ENCODE peak calls at places on chromosomes 6 and 20, in seven cellular contexts. One of them, this sample, is unnamed.

GRCh38 chr6:44041461-44042260 is 85.6 kb downstream of the MRPL14 start:
- DNase-seq in HFF-Myc: peak
- DNase-seq in psoas muscle: peak
- DNase-seq in CD4-positive, alpha-beta T cell: no peak
- DNase-seq in osteocyte: no peak
- DNase-seq in GM20000: no peak
- DNase-seq in AG09309: peak
- DNase-seq in this sample: no peak

GRCh38 chr6:33724281-33725023 is 13.0 kb upstream of the UQCC2 start:
- DNase-seq in HFF-Myc: no peak
- DNase-seq in psoas muscle: no peak
- DNase-seq in CD4-positive, alpha-beta T cell: no peak
- DNase-seq in osteocyte: no peak
- DNase-seq in GM20000: no peak
- DNase-seq in AG09309: no peak
- DNase-seq in this sample: no peak

GRCh38 chr6:157045831-157046454 is 268.8 kb downstream of the ARID1B start:
- DNase-seq in HFF-Myc: peak
- DNase-seq in psoas muscle: no peak
- DNase-seq in CD4-positive, alpha-beta T cell: no peak
- DNase-seq in osteocyte: no peak
- DNase-seq in GM20000: no peak
- DNase-seq in AG09309: no peak
- DNase-seq in this sample: no peak

GRCh38 chr6:32082951-32083350 is 26.2 kb downstream of the TNXB start:
- DNase-seq in HFF-Myc: no peak
- DNase-seq in psoas muscle: peak
- DNase-seq in CD4-positive, alpha-beta T cell: no peak
- DNase-seq in osteocyte: no peak
- DNase-seq in GM20000: no peak
- DNase-seq in AG09309: peak
- DNase-seq in this sample: peak

GRCh38 chr6:34205466-34205865 is 31.2 kb upstream of the HMGA1 start:
- DNase-seq in HFF-Myc: no peak
- DNase-seq in psoas muscle: no peak
- DNase-seq in CD4-positive, alpha-beta T cell: no peak
- DNase-seq in osteocyte: no peak
- DNase-seq in GM20000: no peak
- DNase-seq in AG09309: no peak
- DNase-seq in this sample: peak

GRCh38 chr6:39700362-39700761 is 24.8 kb downstream of the KIF6 start:
- DNase-seq in HFF-Myc: no peak
- DNase-seq in psoas muscle: no peak
- DNase-seq in CD4-positive, alpha-beta T cell: no peak
- DNase-seq in osteocyte: no peak
- DNase-seq in GM20000: no peak
- DNase-seq in AG09309: no peak
- DNase-seq in this sample: no peak

GRCh38 chr6:124924333-124924759 is 37.9 kb upstream of the RNF217 start:
- DNase-seq in HFF-Myc: no peak
- DNase-seq in psoas muscle: no peak
- DNase-seq in CD4-positive, alpha-beta T cell: no peak
- DNase-seq in osteocyte: no peak
- DNase-seq in GM20000: no peak
- DNase-seq in AG09309: peak
- DNase-seq in this sample: no peak

GRCh38 chr6:108667984-108668383 is 107.3 kb downstream of the FOXO3 start:
- DNase-seq in HFF-Myc: no peak
- DNase-seq in psoas muscle: no peak
- DNase-seq in CD4-positive, alpha-beta T cell: no peak
- DNase-seq in osteocyte: no peak
- DNase-seq in GM20000: no peak
- DNase-seq in AG09309: no peak
- DNase-seq in this sample: no peak

GRCh38 chr6:37354526-37355384 is 972 bp downstream of the RNF8 start:
- DNase-seq in HFF-Myc: no peak
- DNase-seq in psoas muscle: peak
- DNase-seq in CD4-positive, alpha-beta T cell: peak
- DNase-seq in osteocyte: peak
- DNase-seq in GM20000: peak
- DNase-seq in AG09309: no peak
- DNase-seq in this sample: no peak

GRCh38 chr20:44610313-44610965 is 28.1 kb downstream of the PKIG start:
- DNase-seq in HFF-Myc: no peak
- DNase-seq in psoas muscle: no peak
- DNase-seq in CD4-positive, alpha-beta T cell: peak
- DNase-seq in osteocyte: no peak
- DNase-seq in GM20000: no peak
- DNase-seq in AG09309: no peak
- DNase-seq in this sample: no peak

GRCh38 chr20:46720776-46721425 is 11.5 kb downstream of the SLC2A10 start:
- DNase-seq in HFF-Myc: no peak
- DNase-seq in psoas muscle: no peak
- DNase-seq in CD4-positive, alpha-beta T cell: no peak
- DNase-seq in osteocyte: no peak
- DNase-seq in GM20000: no peak
- DNase-seq in AG09309: no peak
- DNase-seq in this sample: no peak

GRCh38 chr6:47348316-47348863 is 38.7 kb upstream of the TNFRSF21 start:
- DNase-seq in HFF-Myc: no peak
- DNase-seq in psoas muscle: no peak
- DNase-seq in CD4-positive, alpha-beta T cell: no peak
- DNase-seq in osteocyte: no peak
- DNase-seq in GM20000: no peak
- DNase-seq in AG09309: no peak
- DNase-seq in this sample: no peak

GRCh38 chr6:111129003-111129402 is 41.7 kb downstream of the SLC16A10 start:
- DNase-seq in HFF-Myc: no peak
- DNase-seq in psoas muscle: peak
- DNase-seq in CD4-positive, alpha-beta T cell: no peak
- DNase-seq in osteocyte: no peak
- DNase-seq in GM20000: no peak
- DNase-seq in AG09309: no peak
- DNase-seq in this sample: no peak

GRCh38 chr20:58308290-58308679 is 1.2 kb upstream of the RAB22A start:
- DNase-seq in HFF-Myc: no peak
- DNase-seq in psoas muscle: no peak
- DNase-seq in CD4-positive, alpha-beta T cell: peak
- DNase-seq in osteocyte: no peak
- DNase-seq in GM20000: no peak
- DNase-seq in AG09309: no peak
- DNase-seq in this sample: no peak

GRCh38 chr6:138157986-138158638 is 3.6 kb upstream of the ARFGEF3 start:
- DNase-seq in HFF-Myc: no peak
- DNase-seq in psoas muscle: no peak
- DNase-seq in CD4-positive, alpha-beta T cell: no peak
- DNase-seq in osteocyte: no peak
- DNase-seq in GM20000: no peak
- DNase-seq in AG09309: no peak
- DNase-seq in this sample: no peak

GRCh38 chr6:95128439-95128838 is 448.9 kb upstream of the MANEA start:
- DNase-seq in HFF-Myc: no peak
- DNase-seq in psoas muscle: no peak
- DNase-seq in CD4-positive, alpha-beta T cell: no peak
- DNase-seq in osteocyte: no peak
- DNase-seq in GM20000: no peak
- DNase-seq in AG09309: no peak
- DNase-seq in this sample: no peak

GRCh38 chr6:95133578-95133977 is 443.8 kb upstream of the MANEA start:
- DNase-seq in HFF-Myc: no peak
- DNase-seq in psoas muscle: no peak
- DNase-seq in CD4-positive, alpha-beta T cell: no peak
- DNase-seq in osteocyte: no peak
- DNase-seq in GM20000: no peak
- DNase-seq in AG09309: no peak
- DNase-seq in this sample: no peak
- TF ChIP-seq CTCF in HFF-Myc: no peak
- TF ChIP-seq CTCF in psoas muscle: no peak
- TF ChIP-seq CTCF in CD4-positive, alpha-beta T cell: no peak
- TF ChIP-seq CTCF in osteocyte: no peak
- TF ChIP-seq CTCF in GM20000: no peak
- TF ChIP-seq CTCF in AG09309: no peak
- TF ChIP-seq CTCF in this sample: no peak

GRCh38 chr6:36098253-36098919 is 31.9 kb upstream of the MAPK13 start:
- DNase-seq in HFF-Myc: no peak
- DNase-seq in psoas muscle: no peak
- DNase-seq in CD4-positive, alpha-beta T cell: no peak
- DNase-seq in osteocyte: no peak
- DNase-seq in GM20000: no peak
- DNase-seq in AG09309: no peak
- DNase-seq in this sample: no peak

GRCh38 chr6:36098920-36099647 is 31.2 kb upstream of the MAPK13 start:
- DNase-seq in HFF-Myc: no peak
- DNase-seq in psoas muscle: no peak
- DNase-seq in CD4-positive, alpha-beta T cell: no peak
- DNase-seq in osteocyte: no peak
- DNase-seq in GM20000: no peak
- DNase-seq in AG09309: no peak
- DNase-seq in this sample: no peak

GRCh38 chr6:36094238-36094637 is 36.1 kb upstream of the MAPK13 start:
- DNase-seq in HFF-Myc: no peak
- DNase-seq in psoas muscle: no peak
- DNase-seq in CD4-positive, alpha-beta T cell: no peak
- DNase-seq in osteocyte: no peak
- DNase-seq in GM20000: no peak
- DNase-seq in AG09309: no peak
- DNase-seq in this sample: no peak

GRCh38 chr6:36094786-36095496 is 35.4 kb upstream of the MAPK13 start:
- DNase-seq in HFF-Myc: peak
- DNase-seq in psoas muscle: peak
- DNase-seq in CD4-positive, alpha-beta T cell: peak
- DNase-seq in osteocyte: peak
- DNase-seq in GM20000: peak
- DNase-seq in AG09309: peak
- DNase-seq in this sample: peak

DNA sequence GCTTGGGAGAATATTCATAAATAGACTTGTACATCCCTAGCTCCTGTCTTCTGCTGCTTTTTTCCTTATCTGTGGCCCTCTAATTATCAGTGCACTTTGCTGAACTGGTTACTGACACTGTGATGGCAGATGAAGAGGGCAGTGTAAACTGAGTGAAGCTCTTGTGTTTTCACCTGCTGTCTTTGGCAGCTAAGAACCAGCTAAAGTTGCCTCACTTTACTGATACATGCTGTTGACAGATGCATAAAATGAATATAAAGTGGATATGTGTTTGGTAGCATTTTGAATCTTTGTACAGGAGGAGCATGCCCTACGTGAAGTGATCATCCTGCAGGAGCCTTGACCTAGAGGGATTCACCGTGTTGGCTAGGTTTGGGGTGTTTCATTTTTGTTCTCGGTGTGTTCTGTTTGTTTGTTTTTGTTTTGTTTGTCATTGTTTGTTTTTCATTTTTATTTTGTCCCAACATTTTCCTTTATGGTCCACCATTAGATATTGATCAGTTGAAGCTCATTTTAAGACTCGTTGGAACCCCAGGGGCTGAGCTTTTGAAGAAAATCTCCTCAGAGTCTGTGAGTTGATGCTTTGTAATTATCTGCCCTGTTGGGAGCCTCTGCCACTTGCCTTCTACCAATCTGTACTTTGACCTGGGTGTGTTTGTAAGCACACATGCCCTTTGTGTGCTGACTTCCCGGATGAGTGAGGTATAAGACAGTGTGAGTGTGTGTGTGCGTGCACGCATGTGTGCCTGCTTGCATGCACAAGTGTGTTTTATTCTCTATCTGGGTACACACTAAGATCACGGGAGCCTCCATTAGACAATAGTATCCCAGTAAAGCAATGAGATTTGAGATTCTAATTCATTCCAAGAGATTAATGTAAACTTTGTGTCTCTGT is 34.6 kb upstream of the MAPK13 start:
- DNase-seq in HFF-Myc: no peak
- DNase-seq in psoas muscle: no peak
- DNase-seq in CD4-positive, alpha-beta T cell: no peak
- DNase-seq in osteocyte: no peak
- DNase-seq in GM20000: no peak
- DNase-seq in AG09309: no peak
- DNase-seq in this sample: no peak
- TF ChIP-seq CTCF in HFF-Myc: no peak
- TF ChIP-seq CTCF in psoas muscle: no peak
- TF ChIP-seq CTCF in CD4-positive, alpha-beta T cell: peak
- TF ChIP-seq CTCF in osteocyte: peak
- TF ChIP-seq CTCF in GM20000: no peak
- TF ChIP-seq CTCF in AG09309: no peak
- TF ChIP-seq CTCF in this sample: peak

DNA sequence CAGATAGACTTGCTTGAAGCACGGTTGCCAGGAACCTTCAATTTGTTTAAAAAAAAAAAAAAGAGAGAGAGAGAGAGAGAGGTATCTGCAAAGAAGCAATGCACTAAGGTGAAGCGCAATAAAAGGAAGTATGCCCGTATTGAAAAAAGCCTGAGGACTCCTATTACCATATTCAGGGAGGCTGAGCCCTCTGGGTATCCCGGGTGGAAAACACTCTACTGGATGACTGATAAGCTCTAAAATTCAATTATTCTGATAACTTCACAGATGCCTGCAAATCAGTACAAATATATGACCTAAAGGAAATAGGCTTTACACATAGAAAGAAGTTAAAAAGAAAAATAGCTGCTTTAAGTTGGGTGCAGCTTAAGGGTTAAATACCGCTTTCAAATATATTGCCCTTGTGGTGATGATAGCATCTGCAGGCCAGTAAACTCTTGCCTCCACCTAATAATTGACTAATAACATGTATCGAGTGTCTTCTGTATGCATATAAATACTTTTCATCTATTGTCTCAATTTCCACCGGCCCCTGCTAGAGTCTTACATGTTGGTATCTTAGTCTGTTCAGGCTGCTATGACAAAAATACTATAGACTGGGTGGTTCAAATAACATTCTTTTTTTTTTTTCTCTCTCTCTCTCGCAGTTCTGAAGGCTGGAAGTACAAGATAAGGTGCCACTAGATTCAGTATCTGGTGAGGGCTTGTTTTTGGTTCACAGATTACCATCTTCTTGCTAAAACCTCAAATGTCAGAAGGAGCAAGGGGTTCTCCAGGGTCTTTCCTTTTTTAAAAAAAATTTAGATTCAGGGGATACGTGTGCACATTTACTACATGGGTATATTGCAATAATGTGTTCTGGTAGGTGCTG is 187.4 kb upstream of the JARID2 start:
- DNase-seq in HFF-Myc: no peak
- DNase-seq in psoas muscle: no peak
- DNase-seq in CD4-positive, alpha-beta T cell: no peak
- DNase-seq in osteocyte: no peak
- DNase-seq in GM20000: no peak
- DNase-seq in AG09309: no peak
- DNase-seq in this sample: no peak
- TF ChIP-seq CTCF in HFF-Myc: no peak
- TF ChIP-seq CTCF in psoas muscle: no peak
- TF ChIP-seq CTCF in CD4-positive, alpha-beta T cell: no peak
- TF ChIP-seq CTCF in osteocyte: no peak
- TF ChIP-seq CTCF in GM20000: no peak
- TF ChIP-seq CTCF in AG09309: no peak
- TF ChIP-seq CTCF in this sample: no peak

DNA sequence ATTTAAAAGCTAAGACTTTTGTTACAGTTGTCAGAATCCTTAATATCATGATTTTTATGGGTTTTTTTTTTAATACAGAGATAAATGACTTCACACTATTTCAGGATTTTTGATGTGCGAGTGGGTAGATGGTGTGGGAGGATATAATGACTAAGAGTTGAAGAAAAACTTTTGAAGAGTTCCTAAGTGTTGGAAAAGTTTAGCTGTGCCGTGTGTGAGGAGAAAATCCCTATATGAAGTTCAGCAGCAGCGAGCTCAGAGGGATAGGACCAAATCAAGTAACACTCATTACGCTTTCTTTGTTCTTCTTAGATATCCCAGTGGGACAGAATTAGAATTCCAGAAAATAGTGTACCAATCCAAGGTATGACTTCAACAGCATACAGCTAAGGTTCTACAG is 34.1 kb downstream of the PDE10A start:
- DNase-seq in HFF-Myc: no peak
- DNase-seq in psoas muscle: no peak
- DNase-seq in CD4-positive, alpha-beta T cell: no peak
- DNase-seq in osteocyte: no peak
- DNase-seq in GM20000: no peak
- DNase-seq in AG09309: no peak
- DNase-seq in this sample: no peak
- TF ChIP-seq CTCF in HFF-Myc: no peak
- TF ChIP-seq CTCF in psoas muscle: no peak
- TF ChIP-seq CTCF in CD4-positive, alpha-beta T cell: no peak
- TF ChIP-seq CTCF in osteocyte: no peak
- TF ChIP-seq CTCF in GM20000: no peak
- TF ChIP-seq CTCF in AG09309: no peak
- TF ChIP-seq CTCF in this sample: no peak

This sample was measured in CD14-positive monocyte.